ENCODE peak calls at places on chromosomes 7 and 10, in six cellular contexts. K is HepG2, V is K562, Q is GM12892, I is H1, T is GM12878. Z is an unnamed sample.

GRCh38 chr10:59606551-59606961 is 103.1 kb downstream of the SLC16A9 start:
- DNase-seq in K (no peak), V (no peak), Q (no peak), I (no peak), T (no peak), Z (no peak)

GRCh38 chr7:155377837-155378579 is 79.9 kb upstream of the EN2 start:
- DNase-seq in K (no peak), V (no peak), Q (no peak), I (peak), T (no peak), Z (no peak)

GRCh38 chr7:77800158-77800557 is 1.6 kb downstream of the PHTF2 start:
- DNase-seq in K (no peak), V (peak), Q (no peak), I (no peak), T (peak), Z (no peak)

GRCh38 chr7:66771795-66772194 is 31.3 kb downstream of the RABGEF1 start:
- DNase-seq in K (no peak), V (no peak), Q (no peak), I (no peak), T (no peak), Z (no peak)

GRCh38 chr7:90726120-90726519 is 130.0 kb downstream of the CDK14 start:
- DNase-seq in K (no peak), V (no peak), Q (no peak), I (no peak), T (no peak), Z (no peak)

GRCh38 chr7:121803041-121803440 is 69.9 kb upstream of the PTPRZ1 start:
- DNase-seq in K (no peak), V (no peak), Q (no peak), I (no peak), T (no peak), Z (no peak)

GRCh38 chr7:55964802-55965470 is 551 bp downstream of the NIPSNAP2 start:
- DNase-seq in K (peak), V (no peak), Q (peak), I (no peak), T (no peak), Z (peak)

GRCh38 chr10:93445097-93445960 is 36.8 kb downstream of the MYOF start:
- DNase-seq in K (peak), V (peak), Q (no peak), I (peak), T (no peak), Z (no peak)

GRCh38 chr10:86229811-86230409 is 136.7 kb downstream of the GRID1 start:
- DNase-seq in K (no peak), V (no peak), Q (no peak), I (no peak), T (no peak), Z (no peak)

GRCh38 chr7:128370491-128370890 is 9.0 kb upstream of the PRRT4 start:
- DNase-seq in K (no peak), V (no peak), Q (no peak), I (no peak), T (no peak), Z (no peak)

GRCh38 chr7:113657603-113658002 is 261.2 kb downstream of the PPP1R3A start:
- DNase-seq in K (no peak), V (no peak), Q (no peak), I (no peak), T (peak), Z (no peak)

GRCh38 chr10:77458986-77459590 is 178.5 kb downstream of the KCNMA1 start:
- DNase-seq in K (no peak), V (no peak), Q (no peak), I (no peak), T (no peak), Z (no peak)

GRCh38 chr7:64880322-64881297 is 22.5 kb upstream of the ZNF273 start:
- DNase-seq in K (no peak), V (no peak), Q (peak), I (peak), T (no peak), Z (no peak)

GRCh38 chr10:118343549-118343948 is 1.4 kb upstream of the FAM204A start:
- DNase-seq in K (no peak), V (no peak), Q (no peak), I (no peak), T (no peak), Z (no peak)

GRCh38 chr10:118342638-118343020 is 505 bp upstream of the FAM204A start:
- DNase-seq in K (peak), V (peak), Q (no peak), I (no peak), T (no peak), Z (no peak)

GRCh38 chr10:118340486-118340885 is 1.6 kb downstream of the FAM204A start:
- DNase-seq in K (no peak), V (peak), Q (no peak), I (no peak), T (no peak), Z (no peak)

GRCh38 chr10:118341678-118342637 is at the start of gene FAM204A:
- DNase-seq in K (peak), V (peak), Q (peak), I (peak), T (peak), Z (peak)

GRCh38 chr10:118343115-118343514 is 991 bp upstream of the FAM204A start:
- DNase-seq in K (no peak), V (no peak), Q (no peak), I (no peak), T (no peak), Z (no peak)
- TF ChIP-seq TAF1 in K (no peak), V (no peak), Q (no peak), I (no peak), T (no peak), Z (no peak)

GRCh38 chr7:28958235-28958945 is at the start of gene TRIL:
- DNase-seq in K (no peak), V (no peak), Q (peak), I (peak), T (no peak), Z (peak)

GRCh38 chr7:28956608-28957063 is 1.5 kb downstream of the TRIL start:
- DNase-seq in K (peak), V (no peak), Q (peak), I (peak), T (no peak), Z (peak)

GRCh38 chr7:28958946-28959417 is 852 bp upstream of the TRIL start:
- DNase-seq in K (no peak), V (no peak), Q (no peak), I (no peak), T (no peak), Z (no peak)

GRCh38 chr7:28957064-28957821 is 887 bp downstream of the TRIL start:
- DNase-seq in K (no peak), V (no peak), Q (peak), I (peak), T (no peak), Z (peak)

DNA sequence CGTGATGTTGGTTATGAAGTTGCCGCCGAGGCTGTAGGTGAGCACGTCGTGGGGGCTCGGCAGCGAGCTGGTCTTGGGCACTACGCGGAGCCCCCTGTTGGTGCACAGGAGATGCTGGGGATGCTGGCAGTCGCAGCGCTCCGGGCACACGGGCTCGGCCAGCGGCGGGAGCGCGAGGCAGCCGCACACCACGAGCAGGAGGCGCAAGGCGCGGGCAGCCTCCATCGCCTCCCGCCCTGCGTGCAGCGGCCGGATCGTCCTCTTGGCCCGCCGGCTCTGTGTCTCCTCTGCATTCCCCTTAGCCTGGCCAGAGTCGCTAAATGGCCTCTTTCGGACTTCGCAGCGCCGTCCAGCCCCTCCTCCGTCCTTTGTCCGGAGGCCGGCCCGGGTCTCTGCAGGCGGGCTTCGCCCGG is 302 bp downstream of the TRIL start:
- DNase-seq in K (no peak), V (no peak), Q (peak), I (peak), T (no peak), Z (peak)
- TF ChIP-seq TAF1 in K (no peak), V (no peak), Q (no peak), I (peak), T (no peak), Z (no peak)

GRCh38 chr7:150993511-150993910 is 2.7 kb downstream of the NOS3 start:
- DNase-seq in K (no peak), V (peak), Q (no peak), I (no peak), T (no peak), Z (no peak)

GRCh38 chr7:150992833-150993302 is 2.1 kb downstream of the NOS3 start:
- DNase-seq in K (peak), V (peak), Q (no peak), I (peak), T (no peak), Z (no peak)

GRCh38 chr7:150994141-150994837 is 3.5 kb downstream of the NOS3 start:
- DNase-seq in K (no peak), V (peak), Q (no peak), I (no peak), T (no peak), Z (no peak)

GRCh38 chr7:150990416-150991186 is at the start of gene NOS3:
- DNase-seq in K (no peak), V (no peak), Q (no peak), I (no peak), T (no peak), Z (no peak)

DNA sequence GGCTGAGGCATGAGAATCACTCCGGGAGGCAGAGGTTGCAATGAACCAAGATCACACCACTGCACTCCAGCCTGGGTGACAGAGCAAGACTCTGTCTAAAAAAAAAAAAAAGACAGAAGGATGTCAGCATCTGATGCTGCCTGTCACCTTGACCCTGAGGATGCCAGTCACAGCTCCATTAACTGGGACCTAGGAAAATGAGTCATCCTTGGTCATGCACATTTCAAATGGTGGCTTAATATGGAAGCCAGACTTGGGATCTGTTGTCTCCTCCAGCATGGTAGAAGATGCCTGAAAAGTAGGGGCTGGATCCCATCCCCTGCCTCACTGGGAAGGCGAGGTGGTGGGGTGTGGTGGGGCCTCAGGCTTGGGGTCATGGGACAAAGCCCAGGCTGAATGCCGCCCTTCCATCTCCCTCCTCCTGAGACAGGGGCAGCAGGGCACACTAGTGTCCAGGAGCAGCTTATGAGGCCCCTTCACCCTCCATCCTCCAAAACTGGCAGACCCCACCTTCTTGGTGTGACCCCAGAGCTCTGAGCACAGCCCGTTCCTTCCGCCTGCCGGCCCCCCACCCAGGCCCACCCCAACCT is 1.3 kb downstream of the NOS3 start:
- DNase-seq in K (no peak), V (no peak), Q (no peak), I (no peak), T (no peak), Z (no peak)
- TF ChIP-seq TAF1 in K (no peak), V (no peak), Q (no peak), I (no peak), T (no peak), Z (no peak)

GRCh38 chr7:26862806-26863205 is 1.6 kb downstream of the SKAP2 start:
- DNase-seq in K (no peak), V (no peak), Q (no peak), I (no peak), T (no peak), Z (no peak)

GRCh38 chr7:26865094-26865388 is 651 bp upstream of the SKAP2 start:
- DNase-seq in K (no peak), V (peak), Q (no peak), I (no peak), T (no peak), Z (no peak)

GRCh38 chr7:26864309-26865093 is at the start of gene SKAP2:
- DNase-seq in K (peak), V (peak), Q (peak), I (peak), T (peak), Z (peak)

GRCh38 chr7:26861050-26861449 is 3.3 kb downstream of the SKAP2 start:
- DNase-seq in K (no peak), V (no peak), Q (no peak), I (no peak), T (no peak), Z (no peak)

GRCh38 chr7:26863504-26864308 is 684 bp downstream of the SKAP2 start:
- DNase-seq in K (peak), V (peak), Q (no peak), I (no peak), T (peak), Z (no peak)
- TF ChIP-seq TAF1 in K (no peak), V (no peak), Q (no peak), I (no peak), T (no peak), Z (no peak)

GRCh38 chr7:3282457-3282856 is 18.6 kb upstream of the SDK1 start:
- DNase-seq in K (no peak), V (no peak), Q (no peak), I (no peak), T (no peak), Z (no peak)
- TF ChIP-seq TAF1 in K (no peak), V (no peak), Q (no peak), I (no peak), T (no peak), Z (no peak)

DNA sequence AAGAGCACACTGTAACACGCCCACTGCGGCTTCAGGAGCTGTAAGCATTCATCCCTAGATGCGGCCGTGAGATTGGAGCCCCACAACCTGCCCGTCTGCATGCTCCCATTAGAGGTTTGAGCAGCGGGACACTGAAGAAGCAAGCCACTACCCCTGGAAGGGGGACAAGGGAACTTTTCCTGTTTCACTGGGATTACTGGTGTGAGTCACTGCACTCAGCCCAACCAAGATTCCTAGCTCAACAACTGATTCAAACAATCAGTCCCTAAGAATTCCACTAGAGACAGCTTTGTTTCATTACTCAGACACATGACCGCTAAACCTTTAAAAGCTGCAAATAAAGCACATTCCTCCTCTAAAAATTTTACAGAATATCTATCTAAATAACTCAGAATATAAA is 69.8 kb downstream of the ORC5 start:
- DNase-seq in K (no peak), V (no peak), Q (no peak), I (no peak), T (no peak), Z (no peak)
- TF ChIP-seq TAF1 in K (no peak), V (no peak), Q (no peak), I (no peak), T (no peak), Z (no peak)

GRCh38 chr10:60817135-60817805 is 39.0 kb downstream of the CDK1 start:
- DNase-seq in K (no peak), V (no peak), Q (no peak), I (no peak), T (no peak), Z (no peak)
- TF ChIP-seq TAF1 in K (no peak), V (no peak), Q (no peak), I (no peak), T (no peak), Z (no peak)

DNA sequence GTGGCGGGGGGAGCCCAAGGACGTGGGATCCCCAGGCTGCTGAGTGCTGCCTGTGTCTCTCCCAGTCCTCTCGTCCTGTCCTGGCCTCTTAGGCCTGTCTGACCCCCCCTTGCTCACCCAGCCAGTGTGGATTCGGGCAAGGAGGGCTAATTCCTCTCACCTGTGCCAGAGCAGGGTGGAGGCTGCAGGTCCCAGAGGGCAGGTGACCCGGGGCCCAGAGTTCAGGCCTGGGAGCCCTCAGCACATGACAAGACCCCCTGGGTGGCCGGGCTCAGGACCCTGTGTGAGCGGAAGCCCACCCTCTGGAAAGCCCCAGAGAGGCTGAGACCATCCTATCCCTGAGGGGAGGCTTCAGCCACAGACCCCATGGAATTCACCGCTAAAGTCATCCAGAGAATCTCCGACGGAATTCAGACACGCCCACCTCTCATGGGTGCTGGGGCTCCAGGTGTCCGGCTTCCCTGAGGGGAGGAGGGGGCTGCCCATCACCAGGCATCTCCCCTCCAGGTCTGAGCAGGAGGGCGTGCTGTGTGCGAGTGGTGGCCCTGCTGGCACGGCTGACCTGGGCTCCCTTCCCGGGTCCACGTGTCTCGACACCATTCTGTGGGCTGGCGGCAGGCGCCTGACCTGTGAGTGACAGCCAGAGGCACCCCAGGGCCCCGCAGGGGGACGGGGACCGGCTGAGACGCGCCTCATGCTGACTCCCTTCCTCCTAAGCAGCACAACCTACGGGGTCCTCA is 5.0 kb downstream of the KNDC1 start:
- DNase-seq in K (no peak), V (no peak), Q (no peak), I (no peak), T (no peak), Z (no peak)
- TF ChIP-seq TAF1 in K (no peak), V (no peak), Q (no peak), I (no peak), T (no peak), Z (no peak)

Z was measured in GM12891.